ENCODE peak calls at places on chromosomes 16 and 17, in ten cellular contexts. U, Q, L, Z, S, T, K, Y, V and C are unnamed samples.

GRCh38 chr17:19978206-19978802 is 676 bp upstream of the AKAP10 start:
- DNase-seq in U (peak; percentile 62), Q (no peak), L (no peak), Z (no peak), S (no peak), T (no peak), K (no peak), Y (peak; percentile 10), V (no peak), C (peak; percentile 84)

GRCh38 chr16:19698480-19699465 is 19.3 kb downstream of the KNOP1 start:
- DNase-seq in U (peak; percentile 82), Q (no peak), L (no peak), Z (no peak), S (peak; percentile 32), T (no peak), K (no peak), Y (no peak), V (no peak), C (no peak)

GRCh38 chr16:50263060-50263909 is 3.1 kb upstream of the ADCY7 start:
- DNase-seq in U (peak; percentile 36), Q (no peak), L (no peak), Z (no peak), S (no peak), T (no peak), K (no peak), Y (no peak), V (no peak), C (peak; percentile 49)

GRCh38 chr17:39064374-39064773 is 87.1 kb downstream of the PLXDC1 start:
- DNase-seq in U (peak; percentile 92), Q (no peak), L (no peak), Z (no peak), S (peak; percentile 73), T (no peak), K (no peak), Y (no peak), V (no peak), C (no peak)

GRCh38 chr16:85615014-85615851 is 2.1 kb downstream of the GSE1 start:
- DNase-seq in U (no peak), Q (peak; percentile 91), L (peak; percentile 64), Z (no peak), S (no peak), T (peak; percentile 69), K (no peak), Y (no peak), V (no peak), C (peak; percentile 90)

GRCh38 chr16:78211951-78212350 is 112.5 kb downstream of the WWOX start:
- DNase-seq in U (no peak), Q (peak; percentile 44), L (no peak), Z (no peak), S (no peak), T (no peak), K (no peak), Y (no peak), V (peak; percentile 85), C (peak; percentile 70)

GRCh38 chr17:59652119-59652518 is 32.4 kb downstream of the CLTC start:
- DNase-seq in U (no peak), Q (no peak), L (no peak), Z (no peak), S (peak; percentile 83), T (no peak), K (no peak), Y (no peak), V (no peak), C (no peak)

GRCh38 chr16:10745856-10746255 is 2.2 kb downstream of the NUBP1 start:
- DNase-seq in U (no peak), Q (no peak), L (no peak), Z (no peak), S (no peak), T (no peak), K (peak; percentile 54), Y (no peak), V (no peak), C (no peak)

GRCh38 chr17:64500487-64500859 is 3.6 kb upstream of the POLG2 start:
- DNase-seq in U (no peak), Q (no peak), L (no peak), Z (no peak), S (no peak), T (no peak), K (no peak), Y (no peak), V (no peak), C (no peak)

GRCh38 chr17:64500923-64501765 is 4.3 kb upstream of the POLG2 start:
- DNase-seq in U (no peak), Q (no peak), L (no peak), Z (no peak), S (no peak), T (no peak), K (no peak), Y (no peak), V (no peak), C (no peak)

GRCh38 chr17:64502809-64503208 is 3.3 kb downstream of the DDX5 start:
- DNase-seq in U (no peak), Q (no peak), L (no peak), Z (no peak), S (peak; percentile 28), T (no peak), K (no peak), Y (no peak), V (no peak), C (no peak)

GRCh38 chr17:64503341-64503740 is 2.7 kb downstream of the DDX5 start:
- DNase-seq in U (no peak), Q (no peak), L (no peak), Z (no peak), S (no peak), T (no peak), K (no peak), Y (no peak), V (no peak), C (no peak)

GRCh38 chr17:64502021-64502420 is 4.1 kb downstream of the DDX5 start:
- DNase-seq in U (no peak), Q (no peak), L (no peak), Z (no peak), S (no peak), T (no peak), K (no peak), Y (no peak), V (no peak), C (no peak)
- H3K4me1 ChIP-seq in U (peaks cover 66% of the 10 kb centered on the region), Q (peaks cover 49% of the 10 kb centered on the region), L (peaks cover 45% of the 10 kb centered on the region), Z (peaks cover 65% of the 10 kb centered on the region), S (peaks cover 12% of the 10 kb centered on the region), T (peaks cover 11% of the 10 kb centered on the region), K (peaks cover 72% of the 10 kb centered on the region), Y (peaks cover 46% of the 10 kb centered on the region), V (peaks cover 75% of the 10 kb centered on the region), C (peaks cover 13% of the 10 kb centered on the region)

GRCh38 chr17:79645022-79645776 is 34.3 kb upstream of the RBFOX3 start:
- DNase-seq in U (peak; percentile 49), Q (peak; percentile 18), L (no peak), Z (no peak), S (no peak), T (no peak), K (peak; percentile 40), Y (no peak), V (peak; percentile 84), C (peak; percentile 36)

GRCh38 chr17:79648181-79648831 is 37.5 kb upstream of the RBFOX3 start:
- DNase-seq in U (no peak), Q (peak; percentile 15), L (no peak), Z (no peak), S (no peak), T (no peak), K (peak; percentile 59), Y (no peak), V (peak; percentile 80), C (peak; percentile 38)

GRCh38 chr17:79646721-79647455 is 36.0 kb upstream of the RBFOX3 start:
- DNase-seq in U (no peak), Q (peak; percentile 22), L (no peak), Z (no peak), S (no peak), T (no peak), K (peak; percentile 40), Y (no peak), V (peak; percentile 68), C (peak; percentile 32)

GRCh38 chr17:79645777-79646088 is 34.9 kb upstream of the RBFOX3 start:
- DNase-seq in U (no peak), Q (peak; percentile 4), L (no peak), Z (no peak), S (no peak), T (no peak), K (no peak), Y (no peak), V (peak; percentile 60), C (peak; percentile 31)

DNA sequence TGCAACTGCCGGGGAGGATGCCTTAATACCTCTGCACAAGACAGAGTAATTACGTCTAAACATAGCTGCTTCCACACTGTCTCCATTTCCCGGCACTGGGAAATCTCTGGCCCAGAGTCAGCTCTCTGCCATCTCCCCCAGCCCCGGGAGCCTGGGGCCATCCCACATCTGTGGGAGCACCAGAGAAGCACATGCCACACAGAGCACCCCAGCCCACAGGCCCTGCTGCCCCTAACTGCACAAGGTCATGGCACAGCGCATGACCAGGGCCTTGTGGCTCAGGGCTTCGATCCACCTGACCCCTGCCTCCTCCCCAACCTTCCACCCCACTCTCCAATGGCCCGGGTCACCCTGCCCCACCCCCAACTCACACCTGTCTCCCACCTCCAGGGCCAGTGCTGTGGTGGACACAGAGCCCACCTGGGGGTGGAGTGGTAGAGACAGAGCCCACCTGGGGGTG is 36.6 kb upstream of the RBFOX3 start:
- DNase-seq in U (no peak), Q (peak; percentile 11), L (no peak), Z (no peak), S (no peak), T (no peak), K (peak; percentile 59), Y (no peak), V (peak; percentile 74), C (no peak)
- H3K4me3 ChIP-seq in U (no peak overlapping the region), Q (no peak overlapping the region), L (no peak overlapping the region), Z (no peak overlapping the region), S (no peak overlapping the region), T (no peak overlapping the region), K (no peak overlapping the region), Y (no peak overlapping the region), V (no peak overlapping the region), C (no peak overlapping the region)

GRCh38 chr17:64492481-64493109 is 4.3 kb downstream of the POLG2 start:
- DNase-seq in U (no peak), Q (no peak), L (no peak), Z (peak; percentile 51), S (peak; percentile 30), T (no peak), K (no peak), Y (peak; percentile 40), V (no peak), C (no peak)

GRCh38 chr17:64488301-64488700 is 8.6 kb downstream of the POLG2 start:
- DNase-seq in U (no peak), Q (no peak), L (no peak), Z (no peak), S (no peak), T (no peak), K (no peak), Y (no peak), V (no peak), C (no peak)

GRCh38 chr17:64491034-64491860 is 5.6 kb downstream of the POLG2 start:
- DNase-seq in U (no peak), Q (no peak), L (no peak), Z (peak; percentile 58), S (peak; percentile 63), T (no peak), K (no peak), Y (peak; percentile 35), V (no peak), C (peak; percentile 80)

GRCh38 chr17:64494121-64494520 is 2.7 kb downstream of the POLG2 start:
- DNase-seq in U (no peak), Q (no peak), L (no peak), Z (no peak), S (no peak), T (no peak), K (no peak), Y (no peak), V (no peak), C (no peak)

GRCh38 chr17:64491995-64492394 is 4.9 kb downstream of the POLG2 start:
- DNase-seq in U (no peak), Q (no peak), L (no peak), Z (no peak), S (peak; percentile 67), T (no peak), K (no peak), Y (no peak), V (no peak), C (no peak)
- H3K36me3 ChIP-seq in U (peaks cover 28% of the 10 kb centered on the region), Q (peaks cover 56% of the 10 kb centered on the region), L (peaks cover 59% of the 10 kb centered on the region), Z (peaks cover 4% of the 10 kb centered on the region), S (peaks cover 2% of the 10 kb centered on the region), T (peaks cover 73% of the 10 kb centered on the region), K (peaks cover 4% of the 10 kb centered on the region), Y (peaks cover 7% of the 10 kb centered on the region), V (peaks cover 55% of the 10 kb centered on the region), C (peaks cover 58% of the 10 kb centered on the region)

GRCh38 chr16:87496101-87496801 is 3.4 kb upstream of the ZCCHC14 start:
- DNase-seq in U (peak; percentile 60), Q (no peak), L (no peak), Z (no peak), S (no peak), T (no peak), K (no peak), Y (no peak), V (no peak), C (no peak)
- H3K4me1 ChIP-seq in U (peaks cover 20% of the 10 kb centered on the region), Q (peaks cover 17% of the 10 kb centered on the region), L (no peaks in the 10 kb centered on the region), Z (no peaks in the 10 kb centered on the region), S (peaks cover 2% of the 10 kb centered on the region), T (peaks cover 9% of the 10 kb centered on the region), K (peaks cover 12% of the 10 kb centered on the region), Y (peaks cover 19% of the 10 kb centered on the region), V (peaks cover 16% of the 10 kb centered on the region), C (no peaks in the 10 kb centered on the region)